ENCODE peak calls at places on chromosomes 6 and 20, in seven cellular contexts. T is naive thymus-derived CD8-positive, alpha-beta T cell; I is ureter; S is CD8-positive, alpha-beta memory T cell; Z is frontal cortex; D is SW 1271; H is NAMALWA. X is an unnamed sample.
A peak's percentile ranks its signal among the peaks of the same experiment; 100 is the strongest.

GRCh38 chr6:22147983-22148797 is 148.6 kb downstream of the PRL start:
- DNase-seq in S (no peak), Z (no peak), T (peak; percentile 9), H (no peak), D (no peak), I (no peak), X (no peak)

GRCh38 chr6:52620906-52621190 is 44.0 kb upstream of the TRAM2 start:
- DNase-seq in Z (no peak), H (no peak), D (no peak), I (no peak), S (no peak), T (no peak), X (no peak)

GRCh38 chr6:23335894-23336293 is 766.5 kb downstream of the HDGFL1 start:
- DNase-seq in S (no peak), T (no peak), Z (no peak), H (no peak), D (no peak), I (no peak), X (no peak)

GRCh38 chr6:20217900-20218299 is 5.6 kb upstream of the MBOAT1 start:
- DNase-seq in S (no peak), I (no peak), H (no peak), Z (no peak), T (no peak), D (no peak), X (no peak)

GRCh38 chr6:4664117-4664626 is 112.0 kb upstream of the CDYL start:
- DNase-seq in H (no peak), T (no peak), D (no peak), S (no peak), Z (peak; percentile 32), I (peak; percentile 59), X (peak; percentile 94)

GRCh38 chr6:26270121-26270861 is 94.7 kb upstream of the BTN3A2 start:
- DNase-seq in T (no peak), S (no peak), H (peak; percentile 71), D (no peak), Z (no peak), I (no peak), X (no peak)

GRCh38 chr6:134315974-134316391 is 1.9 kb downstream of the SGK1 start:
- DNase-seq in Z (no peak), D (no peak), I (no peak), H (no peak), S (no peak), T (no peak), X (no peak)

GRCh38 chr20:25032478-25033183 is 25.3 kb downstream of the ACSS1 start:
- DNase-seq in T (no peak), I (no peak), D (no peak), S (no peak), H (no peak), Z (peak; percentile 58), X (no peak)

GRCh38 chr6:65189344-65189743 is 517.7 kb downstream of the EYS start:
- DNase-seq in I (no peak), T (no peak), H (no peak), D (no peak), S (no peak), Z (no peak), X (no peak)

GRCh38 chr20:10639762-10640556 is 33.8 kb downstream of the JAG1 start:
- DNase-seq in H (no peak), Z (peak; percentile 44), I (no peak), D (no peak), S (no peak), T (no peak), X (no peak)

GRCh38 chr20:50153500-50154377 is at the start of gene PEDS1:
- DNase-seq in Z (peak; percentile 99), T (peak; percentile 83), H (peak; percentile 83), D (peak; percentile 67), S (peak; percentile 80), I (peak; percentile 91), X (peak; percentile 82)

GRCh38 chr6:155861821-155862220 is 406.2 kb upstream of the NOX3 start:
- DNase-seq in D (no peak), S (no peak), H (no peak), T (no peak), Z (no peak), I (no peak), X (no peak)

GRCh38 chr6:80382796-80383195 is 276.3 kb downstream of the BCKDHB start:
- DNase-seq in H (no peak), I (no peak), D (no peak), T (no peak), Z (no peak), S (no peak), X (no peak)

GRCh38 chr20:21111416-21111815 is 5.3 kb upstream of the LINC00237 start:
- DNase-seq in Z (no peak), S (no peak), I (no peak), H (no peak), D (no peak), T (no peak), X (no peak)

GRCh38 chr6:113642714-113643442 is 214.3 kb upstream of the MARCKS start:
- DNase-seq in Z (no peak), H (peak; percentile 29), S (no peak), I (peak; percentile 64), T (no peak), D (no peak), X (no peak)

GRCh38 chr20:2804921-2805681 is 4.7 kb upstream of the CPXM1 start:
- DNase-seq in S (no peak), I (no peak), H (no peak), Z (no peak), D (no peak), T (no peak), X (peak; percentile 80)

GRCh38 chr6:43790031-43790430 is 20.0 kb downstream of the VEGFA start:
- DNase-seq in D (no peak), S (no peak), Z (no peak), I (no peak), H (no peak), T (no peak), X (no peak)

GRCh38 chr6:106199998-106200397 is 113.9 kb downstream of the PRDM1 start:
- DNase-seq in H (no peak), D (no peak), T (no peak), S (no peak), I (no peak), Z (no peak), X (no peak)

GRCh38 chr6:81929828-81930227 is 177.3 kb upstream of the TENT5A start:
- DNase-seq in Z (no peak), T (no peak), I (no peak), S (no peak), D (no peak), H (no peak), X (no peak)

GRCh38 chr6:19668710-19669109 is 168.5 kb upstream of the ID4 start:
- DNase-seq in I (no peak), H (no peak), T (no peak), D (no peak), Z (no peak), S (no peak), X (no peak)

GRCh38 chr6:156982168-156982567 is 205.0 kb downstream of the ARID1B start:
- DNase-seq in D (no peak), Z (no peak), S (no peak), I (no peak), H (no peak), T (no peak), X (no peak)